ENCODE peak calls at places on chromosomes 7 and 10, in four cellular contexts. One of them, this sample, is unnamed.

GRCh38 chr7:151013728-151014497 is 10.4 kb downstream of the ATG9B start:
- DNase-seq in IMR-90: peak; percentile 22
- DNase-seq in GM12878: peak; percentile 17
- DNase-seq in K562: peak; percentile 39
- DNase-seq in this sample: no peak

GRCh38 chr7:6161463-6162330 is 110.7 kb downstream of the CYTH3 start:
- DNase-seq in IMR-90: no peak
- DNase-seq in GM12878: no peak
- DNase-seq in K562: no peak
- DNase-seq in this sample: no peak

GRCh38 chr7:17301491-17302101 is 3.1 kb downstream of the AHR start:
- DNase-seq in K562: peak; percentile 12
- DNase-seq in GM12878: no peak
- DNase-seq in IMR-90: peak; percentile 43
- DNase-seq in this sample: peak; percentile 77

GRCh38 chr10:50622497-50623298 is 1.1 kb downstream of the SGMS1 start:
- DNase-seq in IMR-90: peak; percentile 50
- DNase-seq in K562: peak; percentile 41
- DNase-seq in GM12878: no peak
- DNase-seq in this sample: peak; percentile 65

GRCh38 chr7:150356265-150356897 is 12.2 kb upstream of the REPIN1 start:
- DNase-seq in K562: peak; percentile 69
- DNase-seq in GM12878: no peak
- DNase-seq in IMR-90: peak; percentile 33
- DNase-seq in this sample: peak; percentile 64

GRCh38 chr10:43259981-43260761 is 6.7 kb downstream of the RASGEF1A start:
- DNase-seq in K562: no peak
- DNase-seq in IMR-90: no peak
- DNase-seq in GM12878: no peak
- DNase-seq in this sample: no peak

GRCh38 chr10:30422981-30423654 is 10.9 kb upstream of the MAP3K8 start:
- DNase-seq in K562: no peak
- DNase-seq in GM12878: no peak
- DNase-seq in IMR-90: peak; percentile 86
- DNase-seq in this sample: peak; percentile 46

GRCh38 chr10:22345301-22346086 is at the start of gene SPAG6:
- DNase-seq in IMR-90: no peak
- DNase-seq in K562: no peak
- DNase-seq in GM12878: no peak
- DNase-seq in this sample: no peak

GRCh38 chr10:43857206-43857952 is 208.7 kb upstream of the ZNF32 start:
- DNase-seq in GM12878: no peak
- DNase-seq in K562: no peak
- DNase-seq in IMR-90: peak; percentile 95
- DNase-seq in this sample: peak; percentile 98

GRCh38 chr7:92778972-92779371 is 57.4 kb downstream of the CDK6 start:
- DNase-seq in IMR-90: peak; percentile 85
- DNase-seq in GM12878: peak; percentile 34
- DNase-seq in K562: no peak
- DNase-seq in this sample: no peak

DNA sequence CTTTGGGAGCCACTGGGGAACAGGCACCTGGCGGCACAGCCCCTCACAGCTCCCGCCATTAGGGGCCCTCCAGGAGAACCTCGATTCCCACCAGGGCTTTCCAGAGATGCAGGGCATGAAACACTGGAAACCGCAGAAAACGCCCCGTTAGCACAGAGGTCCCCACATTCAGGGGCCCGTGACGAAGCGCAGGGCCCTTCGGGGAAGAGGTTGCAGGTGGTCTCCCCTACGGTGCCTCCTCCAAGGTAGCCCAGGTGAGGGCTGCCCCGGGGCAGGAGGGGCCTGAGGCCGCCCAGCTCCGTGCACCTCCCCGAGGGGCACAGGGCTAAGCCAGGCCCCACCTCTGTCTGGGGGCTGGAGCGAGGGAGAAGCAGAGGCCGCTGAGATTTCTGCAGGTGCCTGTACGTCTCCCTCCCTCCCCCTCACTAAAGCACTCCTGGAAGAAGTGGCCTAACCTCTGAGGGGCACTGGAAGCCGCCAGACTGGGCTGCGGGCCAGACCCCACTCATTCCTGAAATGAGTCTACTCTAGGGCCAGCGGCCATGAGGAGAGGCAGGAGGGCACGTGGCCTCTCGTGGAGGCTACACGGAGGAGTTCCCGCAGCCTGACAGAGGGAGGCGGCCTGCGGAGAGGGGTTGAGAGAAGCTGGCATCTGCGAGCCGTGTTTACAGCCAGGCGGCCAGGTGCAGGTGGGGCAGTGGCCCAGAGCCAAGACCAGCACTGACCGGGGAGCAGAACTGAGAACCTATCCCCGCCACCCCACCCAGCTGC is 6.9 kb downstream of the PDGFA start:
- DNase-seq in IMR-90: no peak
- DNase-seq in GM12878: no peak
- DNase-seq in K562: no peak
- DNase-seq in this sample: no peak
- TF ChIP-seq FOS in IMR-90: no peak
- TF ChIP-seq FOS in GM12878: no peak
- TF ChIP-seq FOS in K562: no peak
- TF ChIP-seq FOS in this sample: no peak

GRCh38 chr7:47474211-47474936 is 107.5 kb downstream of the TNS3 start:
- DNase-seq in GM12878: no peak
- DNase-seq in IMR-90: peak; percentile 28
- DNase-seq in K562: no peak
- DNase-seq in this sample: no peak

GRCh38 chr7:47474937-47475879 is 106.7 kb downstream of the TNS3 start:
- DNase-seq in K562: peak; percentile 44
- DNase-seq in IMR-90: peak; percentile 96
- DNase-seq in GM12878: peak; percentile 32
- DNase-seq in this sample: peak; percentile 54

GRCh38 chr7:47472444-47473157 is 109.3 kb downstream of the TNS3 start:
- DNase-seq in GM12878: no peak
- DNase-seq in IMR-90: no peak
- DNase-seq in K562: no peak
- DNase-seq in this sample: no peak

GRCh38 chr7:47471831-47472230 is 110.1 kb downstream of the TNS3 start:
- DNase-seq in K562: no peak
- DNase-seq in IMR-90: no peak
- DNase-seq in GM12878: no peak
- DNase-seq in this sample: no peak

DNA sequence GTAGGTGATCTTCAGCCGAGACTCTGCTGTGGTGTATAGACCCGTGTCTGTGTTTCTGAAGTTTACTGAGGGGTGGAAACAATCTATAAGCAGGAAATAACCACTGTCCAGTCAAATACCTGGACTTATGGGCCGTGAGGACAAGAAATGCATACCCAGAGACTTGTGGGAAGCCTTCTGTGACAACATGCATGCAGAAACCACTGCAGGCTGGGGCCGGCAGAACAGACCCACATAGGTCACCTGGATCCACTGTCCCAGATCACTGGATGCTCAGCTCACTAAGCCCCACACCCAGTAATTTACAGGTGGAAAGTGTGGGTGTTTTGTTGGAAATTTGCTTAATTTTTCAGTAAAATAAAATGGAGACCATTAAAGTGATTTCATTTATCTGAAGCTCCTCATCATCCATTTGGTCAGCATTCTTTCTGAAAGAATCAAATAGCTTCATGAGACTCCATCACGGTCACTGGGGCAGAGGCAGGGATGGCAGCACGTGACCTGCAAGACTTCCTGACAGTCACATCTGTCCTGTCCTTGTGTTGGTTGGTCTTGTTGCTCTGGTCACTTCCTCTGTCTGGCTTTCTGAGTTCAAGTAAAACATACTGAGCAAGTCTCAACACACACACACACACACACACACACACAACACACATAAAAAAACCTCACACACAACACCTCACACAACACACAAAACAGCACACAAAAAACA is 108.3 kb downstream of the TNS3 start:
- DNase-seq in GM12878: no peak
- DNase-seq in K562: no peak
- DNase-seq in IMR-90: peak; percentile 58
- DNase-seq in this sample: no peak
- TF ChIP-seq FOS in GM12878: no peak
- TF ChIP-seq FOS in K562: no peak
- TF ChIP-seq FOS in IMR-90: no peak
- TF ChIP-seq FOS in this sample: no peak

DNA sequence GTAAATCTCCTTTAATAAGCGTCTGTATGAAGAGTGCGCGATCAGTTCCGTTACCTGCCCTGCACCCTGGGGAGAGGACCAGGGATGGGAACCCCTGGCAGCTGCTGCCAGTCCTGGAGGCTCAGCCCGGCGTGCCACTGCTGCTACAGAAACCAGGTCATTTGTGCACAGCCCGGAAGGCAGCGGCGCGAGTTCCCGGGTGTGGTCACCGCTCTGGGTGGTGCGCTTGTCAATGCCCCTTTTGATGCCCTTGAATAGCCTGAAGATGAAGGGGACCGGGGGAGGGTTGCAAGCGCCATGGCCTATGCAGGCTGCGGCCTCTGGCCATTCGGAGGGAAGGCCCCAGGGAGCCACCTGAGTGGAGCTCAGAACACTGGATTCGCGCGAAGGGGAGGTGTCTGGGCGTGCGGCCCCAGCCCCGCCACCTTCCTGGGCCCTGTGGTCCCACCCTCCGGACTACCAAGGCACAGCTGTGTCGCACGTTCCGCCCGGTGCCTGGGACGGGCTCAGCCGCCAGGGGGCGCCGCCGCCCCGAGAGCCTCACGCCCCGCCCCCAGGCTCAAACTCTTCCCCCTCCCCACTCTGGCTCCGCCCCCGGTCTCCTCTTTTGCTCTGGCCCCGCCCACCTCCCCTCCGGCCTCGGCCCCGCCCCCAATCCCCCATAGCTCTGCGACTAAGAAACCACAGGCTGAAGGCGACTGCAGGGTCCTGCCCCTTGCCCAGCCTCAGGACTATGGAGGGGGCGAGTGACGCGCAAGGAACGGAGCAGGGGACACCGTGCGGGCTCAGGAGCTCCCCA is 16.5 kb downstream of the AP5Z1 start:
- DNase-seq in IMR-90: peak; percentile 15
- DNase-seq in K562: peak; percentile 89
- DNase-seq in GM12878: no peak
- DNase-seq in this sample: peak; percentile 51
- TF ChIP-seq FOS in IMR-90: no peak
- TF ChIP-seq FOS in K562: no peak
- TF ChIP-seq FOS in GM12878: no peak
- TF ChIP-seq FOS in this sample: no peak

DNA sequence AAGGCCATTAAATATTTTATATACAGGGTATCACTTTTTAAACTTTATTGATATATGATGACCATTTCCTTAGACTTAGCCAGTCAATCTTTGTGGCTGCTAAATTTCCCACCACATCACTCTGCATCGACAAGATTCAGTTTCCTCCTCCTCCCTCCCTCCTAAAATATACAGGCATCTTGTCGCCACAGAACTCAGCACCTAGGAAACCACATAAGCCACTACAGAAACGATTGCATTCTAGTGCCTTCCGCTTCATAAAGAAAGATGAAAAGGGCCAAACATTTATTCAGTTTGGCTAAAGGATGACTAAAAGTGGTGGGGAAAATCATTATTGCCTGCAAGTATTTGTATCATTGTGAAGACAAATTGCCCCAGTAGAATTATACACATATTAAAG is 30.7 kb downstream of the ERCC6 start:
- DNase-seq in K562: no peak
- DNase-seq in GM12878: peak; percentile 9
- DNase-seq in IMR-90: no peak
- DNase-seq in this sample: no peak
- TF ChIP-seq FOS in K562: no peak
- TF ChIP-seq FOS in GM12878: no peak
- TF ChIP-seq FOS in IMR-90: no peak
- TF ChIP-seq FOS in this sample: no peak

DNA sequence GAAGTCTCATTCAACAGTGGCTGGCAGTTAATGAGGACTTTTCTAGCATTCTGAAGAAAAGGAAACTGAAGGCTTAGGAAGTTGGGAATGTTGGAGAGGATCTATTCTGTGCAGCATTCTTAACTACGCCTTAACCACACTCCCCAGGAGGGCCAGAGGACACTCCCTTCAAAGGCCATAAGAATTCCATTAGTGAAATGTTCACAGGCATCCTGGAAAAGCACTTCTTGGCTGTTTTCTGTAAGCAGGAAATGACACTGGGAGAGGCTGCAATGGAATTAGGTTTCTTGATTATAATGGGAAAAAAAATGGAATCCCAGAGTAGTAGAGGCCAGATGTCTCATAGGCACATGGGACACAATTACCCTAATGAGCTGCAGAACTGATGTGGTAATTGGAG is 188.9 kb downstream of the ARHGAP12 start:
- DNase-seq in K562: no peak
- DNase-seq in GM12878: no peak
- DNase-seq in IMR-90: peak; percentile 52
- DNase-seq in this sample: no peak
- TF ChIP-seq FOS in K562: no peak
- TF ChIP-seq FOS in GM12878: no peak
- TF ChIP-seq FOS in IMR-90: no peak
- TF ChIP-seq FOS in this sample: no peak

GRCh38 chr7:130270947-130271790 is 4.5 kb downstream of the CPA2 start:
- DNase-seq in K562: no peak
- DNase-seq in GM12878: no peak
- DNase-seq in IMR-90: no peak
- DNase-seq in this sample: no peak

GRCh38 chr7:130273081-130273699 is 6.5 kb downstream of the CPA2 start:
- DNase-seq in GM12878: no peak
- DNase-seq in K562: no peak
- DNase-seq in IMR-90: peak; percentile 48
- DNase-seq in this sample: peak; percentile 24

GRCh38 chr7:130273863-130274262 is 7.2 kb downstream of the CPA2 start:
- DNase-seq in GM12878: no peak
- DNase-seq in IMR-90: peak; percentile 68
- DNase-seq in K562: no peak
- DNase-seq in this sample: no peak

GRCh38 chr7:130274983-130275649 is 8.5 kb downstream of the CPA2 start:
- DNase-seq in IMR-90: no peak
- DNase-seq in K562: no peak
- DNase-seq in GM12878: no peak
- DNase-seq in this sample: no peak

GRCh38 chr7:130272456-130273080 is 5.9 kb downstream of the CPA2 start:
- DNase-seq in GM12878: no peak
- DNase-seq in IMR-90: no peak
- DNase-seq in K562: no peak
- DNase-seq in this sample: no peak
- TF ChIP-seq FOS in GM12878: no peak
- TF ChIP-seq FOS in IMR-90: no peak
- TF ChIP-seq FOS in K562: no peak
- TF ChIP-seq FOS in this sample: no peak

GRCh38 chr7:51045319-51046102 is 262.8 kb upstream of the GRB10 start:
- DNase-seq in K562: no peak
- DNase-seq in GM12878: no peak
- DNase-seq in IMR-90: peak; percentile 82
- DNase-seq in this sample: no peak
- TF ChIP-seq FOS in K562: no peak
- TF ChIP-seq FOS in GM12878: no peak
- TF ChIP-seq FOS in IMR-90: peak; percentile 13
- TF ChIP-seq FOS in this sample: no peak